ENCODE peak calls at places on chromosomes 3 and 15, in seven cellular contexts. O is Ammon's horn; W is HTR-8/SVneo; S is breast epithelium; I is ACHN; Y is AG10803; D is stimulated activated CD4-positive, alpha-beta T cell treated with anti-CD3 and anti-CD28 coated beads, TNF-alpha, amount 100 ng/mL, for 1 hour. E is an unnamed sample.

GRCh38 chr15:75672646-75673425 is 25.1 kb downstream of the SNX33 start:
- DNase-seq in O (no peak), W (no peak), S (no peak), I (no peak), Y (peak), D (no peak), E (no peak)

GRCh38 chr3:146131616-146132410 is 29.2 kb downstream of the PLOD2 start:
- DNase-seq in O (no peak), W (peak), S (no peak), I (peak), Y (peak), D (no peak), E (no peak)

GRCh38 chr3:108899530-108899929 is 54.1 kb downstream of the GUCA1C start:
- DNase-seq in O (no peak), W (no peak), S (no peak), I (no peak), Y (no peak), D (no peak), E (no peak)

GRCh38 chr3:59185586-59186381 is 136.0 kb upstream of the CFAP20DC start:
- DNase-seq in O (no peak), W (no peak), S (no peak), I (no peak), Y (peak), D (no peak), E (no peak)

GRCh38 chr3:87218560-87218959 is 8.5 kb upstream of the CHMP2B start:
- DNase-seq in O (no peak), W (no peak), S (no peak), I (no peak), Y (no peak), D (no peak), E (no peak)

GRCh38 chr3:154970796-154971195 is 109.3 kb upstream of the MME start:
- DNase-seq in O (no peak), W (no peak), S (no peak), I (no peak), Y (peak), D (no peak), E (no peak)

GRCh38 chr3:43870110-43870509 is 179.4 kb downstream of the ABHD5 start:
- DNase-seq in O (peak), W (peak), S (no peak), I (peak), Y (peak), D (no peak), E (no peak)

GRCh38 chr3:194135516-194135805 is 487 bp upstream of the HES1 start:
- DNase-seq in O (no peak), W (no peak), S (no peak), I (peak), Y (no peak), D (no peak), E (no peak)

GRCh38 chr3:46162975-46163550 is 45.0 kb downstream of the CCR1 start:
- DNase-seq in O (no peak), W (no peak), S (no peak), I (no peak), Y (no peak), D (no peak), E (no peak)

GRCh38 chr3:133457025-133457424 is 57.2 kb downstream of the BFSP2 start:
- DNase-seq in O (no peak), W (no peak), S (no peak), I (no peak), Y (no peak), D (no peak), E (no peak)

GRCh38 chr3:160434071-160434470 is 15.5 kb downstream of the TRIM59 start:
- DNase-seq in O (no peak), W (no peak), S (no peak), I (peak), Y (peak), D (no peak), E (no peak)

GRCh38 chr3:72763751-72764440 is 84.3 kb downstream of the SHQ1 start:
- DNase-seq in O (no peak), W (no peak), S (no peak), I (no peak), Y (peak), D (no peak), E (no peak)